ENCODE peak calls at places on chromosomes 12 and 14, in four cellular contexts. Q is adrenal gland, F is GM23338, Y is IMR-90. W is an unnamed sample.

GRCh38 chr12:109255377-109255776 is 53.7 kb downstream of the FOXN4 start:
- DNase-seq in Q (no peak), F (peak; percentile 70), Y (peak; percentile 21), W (no peak)

GRCh38 chr12:107399061-107399460 is 286.5 kb upstream of the PWP1 start:
- DNase-seq in Q (no peak), F (peak; percentile 30), Y (peak; percentile 51), W (no peak)

GRCh38 chr14:100022772-100023451 is 42.3 kb upstream of the EVL start:
- DNase-seq in Q (no peak), F (no peak), Y (peak; percentile 59), W (no peak)

GRCh38 chr14:29865299-29865698 is 62.3 kb downstream of the PRKD1 start:
- DNase-seq in Q (no peak), F (no peak), Y (no peak), W (no peak)

GRCh38 chr14:103247169-103247606 is 86.8 kb upstream of the EIF5 start:
- DNase-seq in Q (no peak), F (no peak), Y (no peak), W (no peak)

GRCh38 chr12:42790761-42791151 is 201.2 kb upstream of the PRICKLE1 start:
- DNase-seq in Q (peak; percentile 9), F (no peak), Y (peak; percentile 83), W (no peak)

GRCh38 chr12:47797432-47797831 is 22.3 kb downstream of the HDAC7 start:
- DNase-seq in Q (no peak), F (peak; percentile 73), Y (no peak), W (no peak)

GRCh38 chr14:30610719-30611388 is 11.3 kb upstream of the SCFD1 start:
- DNase-seq in Q (peak; percentile 32), F (peak; percentile 18), Y (peak; percentile 81), W (peak; percentile 78)

GRCh38 chr12:51907083-51907863 is at the start of gene ACVRL1:
- DNase-seq in Q (no peak), F (peak; percentile 44), Y (no peak), W (peak; percentile 64)

GRCh38 chr12:66241061-66242043 is 52.3 kb downstream of the IRAK3 start:
- DNase-seq in Q (peak; percentile 15), F (no peak), Y (peak; percentile 83), W (no peak)

GRCh38 chr12:6956332-6956727 is 5.2 kb downstream of the PTPN6 start:
- DNase-seq in Q (peak; percentile 1), F (no peak), Y (no peak), W (no peak)

GRCh38 chr14:26163761-26164160 is 434.1 kb downstream of the NOVA1 start:
- DNase-seq in Q (no peak), F (peak; percentile 75), Y (peak; percentile 20), W (no peak)
- TF ChIP-seq CTCF in Q (peak; percentile 50), F (peak; percentile 63), Y (peak; percentile 40), W (no peak)

GRCh38 chr12:26058308-26058707 is 66.5 kb downstream of the BHLHE41 start:
- DNase-seq in Q (no peak), F (peak; percentile 22), Y (no peak), W (no peak)
- H3K4me1 ChIP-seq in Q (peaks cover 24% of the 10 kb centered on the region), F (peaks cover 4% of the 10 kb centered on the region), Y (peaks cover 6% of the 10 kb centered on the region), W (no peaks in the 10 kb centered on the region)

GRCh38 chr14:36264595-36264994 is 55.8 kb downstream of the MBIP start:
- DNase-seq in Q (no peak), F (no peak), Y (no peak), W (no peak)
- H3K4me3 ChIP-seq in Q (no peak overlapping the region), F (no peak overlapping the region), Y (no peak overlapping the region), W (no peak overlapping the region)

GRCh38 chr12:83960767-83961166 is 951.8 kb downstream of the SLC6A15 start:
- DNase-seq in Q (no peak), F (no peak), Y (no peak), W (no peak)

GRCh38 chr12:83954071-83954789 is 958.4 kb downstream of the SLC6A15 start:
- DNase-seq in Q (no peak), F (no peak), Y (no peak), W (no peak)

GRCh38 chr12:83958997-83959396 is 953.6 kb downstream of the SLC6A15 start:
- DNase-seq in Q (no peak), F (no peak), Y (no peak), W (no peak)

DNA sequence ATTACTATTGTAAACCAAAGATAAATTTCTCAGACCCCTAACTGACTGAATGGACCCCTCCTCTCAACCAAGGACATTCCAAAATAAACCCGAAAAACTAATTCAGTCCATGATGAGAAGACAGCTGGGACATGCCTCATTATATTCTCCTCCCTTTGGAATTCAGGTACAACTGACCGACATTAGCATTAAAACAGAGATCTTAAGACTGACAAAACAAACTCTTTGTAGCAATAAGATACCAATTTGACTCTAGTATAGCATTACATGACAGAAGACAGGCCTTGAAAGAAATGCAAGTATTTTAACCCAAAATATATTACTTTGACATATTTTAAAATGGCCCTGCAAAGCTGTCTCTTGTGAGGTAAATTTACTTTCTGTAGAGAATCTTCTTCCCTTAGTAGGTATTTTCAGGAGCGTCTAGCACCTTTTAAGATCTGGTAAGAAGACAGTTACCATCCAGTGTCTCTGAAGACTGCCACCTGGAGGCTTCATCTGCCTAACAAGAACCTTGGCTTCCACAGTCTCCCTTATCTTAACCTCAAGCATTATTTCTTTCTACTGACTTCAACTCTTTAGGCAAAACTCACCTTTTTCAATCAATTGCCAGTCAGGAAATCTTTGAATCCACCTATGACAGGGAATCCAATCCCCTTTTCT is 957.5 kb downstream of the SLC6A15 start:
- DNase-seq in Q (peak; percentile 9), F (peak; percentile 73), Y (no peak), W (no peak)
- TF ChIP-seq CTCF in Q (no peak), F (peak; percentile 64), Y (no peak), W (no peak)

W was measured in mucosa of descending colon.